ENCODE peak calls at places on chromosomes 4 and X, in five cellular contexts. D is HFFc6, J is RWPE1, E is A549, C is foreskin fibroblast. M is an unnamed sample.

GRCh38 chr4:17469931-17470674 is 41.8 kb downstream of the QDPR start:
- DNase-seq in D (peak), E (no peak), J (no peak), C (peak), M (no peak)

GRCh38 chrX:24979081-24979480 is 36.7 kb downstream of the ARX start:
- DNase-seq in E (no peak), J (no peak), D (no peak), C (no peak), M (peak)

GRCh38 chr4:24589448-24589847 is 5.1 kb upstream of the DHX15 start:
- DNase-seq in D (no peak), J (no peak), E (no peak), C (no peak), M (no peak)

GRCh38 chr4:56261027-56261426 is 126.3 kb downstream of the AASDH start:
- DNase-seq in C (no peak), J (no peak), D (no peak), E (no peak), M (no peak)

GRCh38 chr4:912548-913279 is 19.4 kb downstream of the GAK start:
- DNase-seq in D (no peak), J (no peak), E (no peak), C (no peak), M (no peak)

GRCh38 chrX:120751683-120752082 is 121.8 kb upstream of the C1GALT1C1 start:
- DNase-seq in E (no peak), C (no peak), J (no peak), D (no peak), M (no peak)

GRCh38 chrX:103697687-103698086 is 11.2 kb upstream of the MORF4L2 start:
- DNase-seq in C (no peak), D (no peak), E (no peak), J (no peak), M (no peak)

GRCh38 chr4:76588268-76588667 is 153.2 kb downstream of the SHROOM3 start:
- DNase-seq in J (no peak), C (no peak), E (no peak), D (no peak), M (no peak)

GRCh38 chr4:40180356-40180755 is 16.5 kb upstream of the RHOH start:
- DNase-seq in E (no peak), D (peak), C (peak), J (peak), M (peak)

DNA sequence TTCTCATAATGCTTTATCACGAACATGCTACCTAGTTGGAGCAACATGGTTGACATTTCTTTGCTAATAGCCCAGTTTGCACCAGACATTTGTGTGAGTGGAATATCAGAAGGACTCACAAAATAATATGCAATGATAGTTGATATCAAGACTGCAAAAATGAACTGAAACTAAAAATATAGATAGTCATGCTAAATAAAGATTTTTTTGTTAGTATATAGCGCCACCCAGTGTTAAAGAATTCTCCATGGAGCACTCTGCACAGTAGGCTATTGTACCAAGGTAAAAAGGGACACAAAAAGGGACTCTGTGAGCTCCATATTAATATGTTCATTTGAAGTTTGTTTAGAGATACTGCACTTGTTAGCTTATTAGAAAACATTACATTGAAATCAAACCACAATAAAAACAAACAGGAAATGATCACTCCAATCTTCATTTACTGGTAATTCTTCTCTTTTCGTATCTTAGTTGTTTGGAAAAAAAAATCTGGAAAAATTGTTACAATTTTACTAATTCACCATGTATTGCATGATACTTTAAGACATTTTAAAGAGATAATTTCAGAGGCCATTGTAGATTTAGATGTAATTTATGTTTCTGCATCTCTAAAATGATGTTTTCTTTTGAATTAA is 1509.6 kb downstream of the ADGRL3 start:
- DNase-seq in C (no peak), E (no peak), J (peak), D (no peak), M (no peak)
- TF ChIP-seq CTCF in C (no peak), E (no peak), J (peak), D (peak), M (peak)

GRCh38 chr4:83362492-83363329 is 28.1 kb upstream of the HPSE start:
- DNase-seq in E (peak), C (peak), J (peak), D (peak), M (no peak)
- TF ChIP-seq CTCF in E (peak), C (peak), J (no peak), D (peak), M (peak)

GRCh38 chr4:7238300-7238960 is 46.1 kb downstream of the SORCS2 start:
- DNase-seq in E (no peak), C (no peak), J (no peak), D (no peak), M (no peak)
- TF ChIP-seq CTCF in E (no peak), C (peak), J (no peak), D (peak), M (no peak)

GRCh38 chr4:73439991-73440390 is 4.0 kb downstream of the AFP start:
- DNase-seq in D (no peak), J (no peak), E (no peak), C (no peak), M (no peak)

GRCh38 chr4:73442275-73442674 is 6.3 kb downstream of the AFP start:
- DNase-seq in J (no peak), C (peak), D (no peak), E (no peak), M (no peak)

GRCh38 chr4:73438582-73439215 is 2.7 kb downstream of the AFP start:
- DNase-seq in J (no peak), D (no peak), C (peak), E (no peak), M (no peak)

GRCh38 chr4:73439445-73439844 is 3.4 kb downstream of the AFP start:
- DNase-seq in C (no peak), J (no peak), D (no peak), E (no peak), M (no peak)

DNA sequence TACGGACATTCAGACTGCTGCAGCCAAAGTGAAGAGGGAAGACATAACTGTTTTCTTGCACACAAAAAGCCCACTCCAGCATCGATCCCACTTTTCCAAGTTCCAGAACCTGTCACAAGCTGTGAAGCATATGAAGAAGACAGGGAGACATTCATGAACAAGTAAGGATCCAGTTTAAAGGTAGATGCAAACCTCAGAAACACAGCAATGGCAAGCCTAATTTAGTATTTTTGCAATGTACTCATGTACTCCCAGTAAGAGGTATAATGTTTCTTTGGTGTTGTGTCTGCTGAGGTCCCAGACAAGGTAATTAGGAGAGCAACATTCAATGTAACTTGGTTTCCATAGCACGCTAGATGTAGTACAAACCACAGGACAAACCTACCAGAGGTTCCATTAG is 4.6 kb downstream of the AFP start:
- DNase-seq in E (no peak), J (no peak), C (no peak), D (no peak), M (no peak)
- TF ChIP-seq CTCF in E (no peak), J (no peak), C (no peak), D (no peak), M (no peak)

DNA sequence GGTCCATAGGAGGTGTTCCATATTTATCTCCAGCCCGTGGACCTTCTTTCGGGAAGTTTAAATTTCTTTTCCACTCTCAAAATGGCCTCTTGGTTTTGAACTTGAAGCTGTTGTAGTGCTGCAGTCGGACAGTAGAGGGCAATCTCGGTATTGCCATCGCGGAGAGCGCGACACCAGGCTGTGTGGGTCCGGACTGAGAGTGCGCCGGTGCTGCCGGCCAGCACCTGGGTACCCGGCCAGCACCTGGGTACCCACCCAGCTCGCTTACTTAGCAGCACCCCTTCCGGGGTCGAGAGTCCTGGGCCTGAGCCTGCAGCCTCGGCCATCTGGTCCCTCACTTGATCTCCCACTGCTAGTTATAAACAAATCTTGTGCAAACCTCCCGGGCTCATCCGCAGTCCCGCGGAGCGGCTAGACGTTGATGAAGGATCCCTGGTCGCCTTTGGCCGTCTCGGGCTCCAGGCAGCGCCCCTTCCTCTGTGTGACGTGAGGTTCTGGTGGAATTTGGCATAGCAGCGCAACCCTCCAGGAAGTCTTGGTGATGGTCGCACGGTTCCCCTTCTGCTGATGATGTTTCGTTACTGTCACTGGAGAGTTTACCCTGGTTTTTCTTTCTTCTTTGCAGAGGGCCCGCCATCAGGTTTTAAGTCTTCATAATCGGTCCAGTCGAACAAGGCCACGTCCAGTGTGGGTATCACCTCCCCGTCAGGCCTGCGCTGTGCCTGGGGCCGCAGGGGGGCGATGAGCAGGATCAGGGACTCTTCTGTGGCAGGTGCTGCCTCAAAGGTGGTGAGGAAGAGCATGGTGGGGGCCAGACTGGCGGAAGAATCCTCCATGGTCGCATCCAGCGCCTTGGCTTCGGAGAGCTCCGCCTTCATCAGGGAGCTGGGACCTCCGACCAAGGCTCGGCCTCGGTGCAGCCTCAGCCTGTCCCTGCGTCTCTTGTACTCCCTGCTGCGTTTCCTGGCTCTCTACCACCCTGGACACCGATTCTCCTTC is 17.8 kb downstream of the FAM9A start:
- DNase-seq in E (peak), C (no peak), J (no peak), D (no peak), M (no peak)
- TF ChIP-seq CTCF in E (peak), C (peak), J (no peak), D (peak), M (peak)

DNA sequence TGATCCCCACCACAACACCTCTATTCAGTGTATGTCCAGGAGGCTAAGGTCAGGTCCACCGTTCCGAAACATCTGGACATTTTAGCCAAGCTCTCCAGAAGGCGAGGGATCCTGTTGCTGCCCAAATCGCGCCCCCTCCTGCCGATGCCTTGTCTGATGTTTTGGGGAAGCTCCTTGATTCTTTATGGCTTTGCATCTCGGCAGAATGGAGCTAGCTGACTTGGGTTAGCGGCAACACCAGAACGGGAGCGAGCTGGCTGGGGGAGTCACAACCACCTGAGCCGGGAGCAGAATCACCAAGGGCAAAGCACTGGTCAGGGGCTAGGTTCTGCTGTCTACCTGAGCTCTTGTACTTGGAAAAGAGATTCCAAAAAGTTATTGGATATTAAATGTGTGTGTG is 6.5 kb upstream of the POU3F4 start:
- DNase-seq in E (no peak), C (no peak), J (no peak), D (no peak), M (no peak)
- TF ChIP-seq CTCF in E (no peak), C (no peak), J (no peak), D (no peak), M (no peak)